ENCODE peak calls at places on chromosomes 13 and 19, in seven cellular contexts. U is IMR-90; B is effector memory CD4-positive, alpha-beta T cell; E is tibial artery; D is colonic mucosa; C is left ventricle myocardium inferior; K is fibroblast of lung. L is an unnamed sample.

GRCh38 chr13:46113596-46113995 is 8.8 kb upstream of the CPB2 start:
- DNase-seq in U (no peak), B (no peak), E (no peak), D (no peak), C (no peak), K (peak; percentile 60), L (peak; percentile 51)

GRCh38 chr19:47267350-47267759 is 7.3 kb upstream of the INAFM1 start:
- DNase-seq in U (no peak), B (no peak), E (no peak), D (no peak), C (no peak), K (no peak), L (no peak)

GRCh38 chr13:113968463-113969310 is 5.2 kb downstream of the C13orf46 start:
- DNase-seq in U (no peak), B (no peak), E (no peak), D (no peak), C (peak; percentile 4), K (no peak), L (peak; percentile 28)

GRCh38 chr19:1875646-1876493 is 9.4 kb downstream of the ABHD17A start:
- DNase-seq in U (peak; percentile 83), B (peak; percentile 82), E (peak; percentile 94), D (peak; percentile 95), C (peak; percentile 93), K (peak; percentile 86), L (peak; percentile 96)

GRCh38 chr19:29492761-29493160 is 33.0 kb upstream of the VSTM2B start:
- DNase-seq in U (peak; percentile 1), B (no peak), E (no peak), D (no peak), C (no peak), K (no peak), L (no peak)

GRCh38 chr13:86810385-86810784 is 860.8 kb upstream of the SLITRK5 start:
- DNase-seq in U (no peak), B (no peak), E (no peak), D (no peak), C (no peak), K (no peak), L (no peak)

GRCh38 chr19:40519352-40520322 is 52.8 kb downstream of the SPTBN4 start:
- DNase-seq in U (peak; percentile 40), B (no peak), E (no peak), D (peak; percentile 27), C (no peak), K (peak; percentile 54), L (no peak)

GRCh38 chr13:75161804-75162203 is 320.2 kb downstream of the TBC1D4 start:
- DNase-seq in U (no peak), B (no peak), E (no peak), D (no peak), C (no peak), K (no peak), L (no peak)

GRCh38 chr13:28719656-28720055 is 886 bp upstream of the SLC46A3 start:
- DNase-seq in U (peak; percentile 54), B (no peak), E (no peak), D (no peak), C (no peak), K (peak; percentile 70), L (no peak)

GRCh38 chr19:54172764-54173699 is at the start of gene TMC4:
- DNase-seq in U (no peak), B (no peak), E (no peak), D (peak; percentile 84), C (no peak), K (no peak), L (no peak)

DNA sequence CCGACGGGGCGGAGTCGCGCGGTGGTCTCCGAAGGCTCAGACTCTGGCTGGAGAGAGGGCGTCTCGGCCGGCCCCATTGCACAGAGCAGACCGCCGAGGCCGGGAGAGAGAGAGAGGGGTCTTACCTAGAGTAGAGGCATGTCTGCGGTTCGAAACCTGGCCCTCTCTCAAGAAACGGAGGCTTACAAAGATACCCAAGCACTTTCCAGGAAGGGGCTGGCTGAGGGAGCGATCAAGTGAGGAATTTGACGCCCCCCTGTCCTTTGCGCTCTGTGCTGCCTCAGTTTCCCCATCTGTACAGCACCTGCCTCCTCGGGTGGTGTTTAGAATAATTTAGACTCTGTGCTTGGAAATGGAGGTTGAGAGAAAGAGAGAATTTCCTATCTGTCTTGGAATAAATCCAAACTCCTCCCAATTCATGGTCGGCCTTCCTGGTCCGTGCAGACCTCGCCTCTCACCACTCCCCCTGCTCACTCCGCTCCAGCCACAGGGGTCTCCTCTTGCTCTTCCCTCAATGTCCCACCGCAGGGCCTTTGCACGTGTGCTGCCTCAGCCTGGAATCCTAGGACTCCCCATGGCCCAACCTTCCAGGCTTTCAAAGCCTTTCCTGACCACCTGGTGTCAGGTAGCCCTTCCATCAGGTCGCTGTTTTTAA is 659 bp upstream of the ISOC2 start:
- DNase-seq in U (peak; percentile 33), B (no peak), E (no peak), D (no peak), C (no peak), K (peak; percentile 31), L (no peak)
- H3K27ac ChIP-seq in U (peak overlapping the region; percentile 66), B (peak overlapping the region; percentile 63), E (peak overlapping the region; percentile 83), D (peak overlapping the region; percentile 87), C (peak overlapping the region; percentile 93), K (peak overlapping the region; percentile 73), L (peak overlapping the region; percentile 23)

DNA sequence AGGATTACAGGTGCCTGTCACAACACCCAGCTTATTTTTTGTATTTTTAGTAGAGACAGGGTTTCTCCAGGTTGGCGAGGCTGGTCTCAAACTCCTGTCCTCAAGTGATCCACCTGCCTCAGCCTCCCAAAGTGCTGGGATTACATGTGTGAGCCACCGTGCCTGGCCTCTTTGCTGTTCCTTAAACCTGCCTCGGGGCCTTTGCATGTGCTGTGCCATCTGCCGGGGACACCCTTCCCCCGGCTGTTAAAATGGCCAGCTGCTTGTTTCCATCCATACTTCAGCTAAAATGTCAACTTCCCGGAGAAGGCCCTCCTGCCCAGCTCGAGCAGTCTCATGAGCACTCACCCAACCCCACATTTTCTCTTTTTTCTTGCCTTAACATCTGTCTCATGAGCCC is 19.1 kb upstream of the PDE4C start:
- DNase-seq in U (no peak), B (no peak), E (no peak), D (no peak), C (no peak), K (no peak), L (no peak)
- H3K27me3 ChIP-seq in U (peaks cover 8% of the 10 kb centered on the region), B (no peaks in the 10 kb centered on the region), E (peaks cover 6% of the 10 kb centered on the region), D (no peaks in the 10 kb centered on the region), C (peaks cover 3% of the 10 kb centered on the region), K (no peaks in the 10 kb centered on the region), L (no peaks in the 10 kb centered on the region)

GRCh38 chr19:36420961-36421748 is 2.7 kb upstream of the ZFP82 start:
- DNase-seq in U (peak; percentile 27), B (no peak), E (no peak), D (peak; percentile 16), C (peak; percentile 23), K (peak; percentile 71), L (peak; percentile 51)

GRCh38 chr19:36421749-36422481 is 3.5 kb upstream of the ZFP82 start:
- DNase-seq in U (no peak), B (no peak), E (no peak), D (no peak), C (no peak), K (peak; percentile 24), L (no peak)

GRCh38 chr19:36418287-36419001 is at the start of gene ZFP82:
- DNase-seq in U (peak; percentile 68), B (peak; percentile 58), E (peak; percentile 61), D (peak; percentile 79), C (peak; percentile 88), K (peak; percentile 81), L (peak; percentile 89)

GRCh38 chr19:36417752-36418286 is 625 bp downstream of the ZFP82 start:
- DNase-seq in U (no peak), B (no peak), E (no peak), D (peak; percentile 16), C (no peak), K (no peak), L (no peak)
- H3K4me3 ChIP-seq in U (peak overlapping the region; percentile 66), B (peak overlapping the region; percentile 75), E (peak overlapping the region; percentile 67), D (peak overlapping the region; percentile 68), C (peak overlapping the region; percentile 83), K (peak overlapping the region; percentile 70), L (peak overlapping the region; percentile 83)

DNA sequence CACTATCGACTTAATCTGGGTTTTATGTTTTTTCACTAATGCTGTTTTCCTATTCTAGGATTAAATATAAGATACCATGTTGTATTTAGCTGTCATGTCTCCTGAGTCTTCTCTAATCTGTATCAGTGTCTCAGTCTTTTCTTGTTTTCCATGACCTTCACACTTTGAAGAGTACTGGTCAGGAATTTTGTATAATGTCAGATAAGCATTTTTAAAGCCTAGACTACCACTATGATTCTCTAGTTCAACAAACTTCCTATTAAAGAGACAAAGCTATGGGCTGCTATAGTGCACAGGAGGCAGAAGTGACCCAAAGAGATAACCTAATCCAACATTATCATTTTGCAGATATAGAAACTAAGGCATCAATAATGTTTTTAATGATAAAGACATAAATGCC is 63.0 kb upstream of the ZDHHC20 start:
- DNase-seq in U (no peak), B (no peak), E (no peak), D (no peak), C (no peak), K (no peak), L (no peak)
- H3K27ac ChIP-seq in U (no peak overlapping the region), B (no peak overlapping the region), E (no peak overlapping the region), D (no peak overlapping the region), C (no peak overlapping the region), K (no peak overlapping the region), L (no peak overlapping the region)

L was measured in aorta.